ENCODE peak calls at places on chromosomes 7 and 10, in four cellular contexts. Y, O, G and D are unnamed samples.

GRCh38 chr10:15052121-15052520 is 8.4 kb downstream of the OLAH start:
- DNase-seq in Y (no peak), O (no peak), G (no peak), D (no peak)

GRCh38 chr10:104300736-104301292 is 31.8 kb downstream of the GSTO2 start:
- DNase-seq in Y (no peak), O (no peak), G (no peak), D (peak; percentile 27)

GRCh38 chr7:145016068-145016467 is 180.2 kb upstream of the TPK1 start:
- DNase-seq in Y (no peak), O (no peak), G (no peak), D (no peak)

GRCh38 chr7:7798510-7798909 is 80.1 kb upstream of the RPA3 start:
- DNase-seq in Y (no peak), O (no peak), G (no peak), D (no peak)

GRCh38 chr7:111255576-111255975 is 164.6 kb downstream of the LRRN3 start:
- DNase-seq in Y (no peak), O (no peak), G (no peak), D (no peak)

GRCh38 chr7:1368682-1369571 is 90.3 kb downstream of the MICALL2 start:
- DNase-seq in Y (no peak), O (peak; percentile 100), G (peak; percentile 10), D (peak; percentile 83)

GRCh38 chr7:88090671-88091070 is 129.2 kb downstream of the SRI start:
- DNase-seq in Y (no peak), O (no peak), G (no peak), D (no peak)

GRCh38 chr10:91296471-91296870 is 76.0 kb downstream of the PCGF5 start:
- DNase-seq in Y (no peak), O (no peak), G (peak; percentile 37), D (peak; percentile 25)

GRCh38 chr10:132665946-132666732 is 119.8 kb downstream of the NKX6-2 start:
- DNase-seq in Y (no peak), O (no peak), G (no peak), D (peak; percentile 82)

GRCh38 chr10:102208311-102209035 is 17.6 kb upstream of the ELOVL3 start:
- DNase-seq in Y (no peak), O (no peak), G (no peak), D (no peak)

GRCh38 chr10:52623761-52624160 is 148.8 kb downstream of the MBL2 start:
- DNase-seq in Y (no peak), O (no peak), G (no peak), D (no peak)

GRCh38 chr7:1458676-1459511 is at the start of gene MICALL2:
- DNase-seq in Y (no peak), O (peak; percentile 60), G (peak; percentile 49), D (peak; percentile 67)

GRCh38 chr10:6202098-6202683 is 541 bp upstream of the PFKFB3 start:
- DNase-seq in Y (no peak), O (peak; percentile 26), G (no peak), D (no peak)

GRCh38 chr10:5628798-5629788 is 37.3 kb downstream of the ASB13 start:
- DNase-seq in Y (no peak), O (no peak), G (no peak), D (no peak)

GRCh38 chr10:97320480-97321031 is 1.5 kb downstream of the FRAT1 start:
- DNase-seq in Y (no peak), O (no peak), G (no peak), D (no peak)

GRCh38 chr10:63221950-63222349 is 88.8 kb downstream of the NRBF2 start:
- DNase-seq in Y (no peak), O (no peak), G (no peak), D (no peak)

GRCh38 chr7:4113976-4114375 is 568.1 kb upstream of the FOXK1 start:
- DNase-seq in Y (no peak), O (no peak), G (no peak), D (no peak)

GRCh38 chr10:36450385-36450784 is 675.0 kb upstream of the ANKRD30A start:
- DNase-seq in Y (no peak), O (no peak), G (no peak), D (no peak)

GRCh38 chr7:16492513-16493062 is 27.1 kb upstream of the SOSTDC1 start:
- DNase-seq in Y (no peak), O (no peak), G (peak; percentile 90), D (no peak)

GRCh38 chr7:67788689-67789088 is 792.1 kb downstream of the TYW1 start:
- DNase-seq in Y (no peak), O (peak; percentile 23), G (no peak), D (peak; percentile 11)

GRCh38 chr10:104029528-104029875 is 56.2 kb downstream of the COL17A1 start:
- DNase-seq in Y (no peak), O (no peak), G (no peak), D (no peak)

DNA sequence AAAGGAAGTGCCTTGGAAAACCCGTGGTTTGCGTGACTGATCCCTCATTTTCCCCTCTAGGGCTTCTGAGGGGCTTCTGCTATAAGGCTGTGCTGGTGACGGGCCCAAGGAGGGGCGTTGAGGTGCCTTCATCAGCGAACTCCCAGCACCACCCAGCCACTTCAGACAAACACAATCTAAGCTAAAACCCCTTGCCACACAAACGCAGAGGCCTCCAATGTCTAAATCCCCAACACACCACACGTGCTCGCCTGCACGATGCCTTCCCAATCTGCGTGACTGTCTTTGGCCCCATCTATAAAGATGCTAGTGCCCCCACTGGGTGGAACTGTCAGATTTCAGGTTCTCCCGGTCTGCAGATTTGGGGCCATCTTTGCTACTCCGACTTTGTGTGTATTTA is 4.1 kb upstream of the GAD2 start:
- DNase-seq in Y (no peak), O (no peak), G (no peak), D (no peak)
- TF ChIP-seq ESRRA in Y (no peak), O (no peak), G (no peak), D (no peak)

GRCh38 chr7:130144632-130145171 is 60.5 kb downstream of the TMEM209 start:
- DNase-seq in Y (no peak), O (no peak), G (peak; percentile 33), D (peak; percentile 18)
- TF ChIP-seq BHLHE40 in Y (no peak), O (no peak), G (no peak), D (no peak)

GRCh38 chr10:116891208-116891607 is 41.9 kb downstream of the ENO4 start:
- DNase-seq in Y (no peak), O (no peak), G (no peak), D (no peak)
- H3K4me3 ChIP-seq in Y (no peak overlapping the region), O (no peak overlapping the region), G (no peak overlapping the region), D (no peak overlapping the region)

GRCh38 chr10:71292624-71293445 is 26.2 kb upstream of the SLC29A3 start:
- DNase-seq in Y (no peak), O (no peak), G (no peak), D (no peak)

GRCh38 chr10:71295641-71296040 is 23.4 kb upstream of the SLC29A3 start:
- DNase-seq in Y (no peak), O (no peak), G (no peak), D (no peak)

GRCh38 chr10:71294856-71295255 is 24.2 kb upstream of the SLC29A3 start:
- DNase-seq in Y (no peak), O (no peak), G (no peak), D (no peak)

GRCh38 chr10:71293446-71294090 is 25.5 kb upstream of the SLC29A3 start:
- DNase-seq in Y (no peak), O (no peak), G (no peak), D (no peak)

DNA sequence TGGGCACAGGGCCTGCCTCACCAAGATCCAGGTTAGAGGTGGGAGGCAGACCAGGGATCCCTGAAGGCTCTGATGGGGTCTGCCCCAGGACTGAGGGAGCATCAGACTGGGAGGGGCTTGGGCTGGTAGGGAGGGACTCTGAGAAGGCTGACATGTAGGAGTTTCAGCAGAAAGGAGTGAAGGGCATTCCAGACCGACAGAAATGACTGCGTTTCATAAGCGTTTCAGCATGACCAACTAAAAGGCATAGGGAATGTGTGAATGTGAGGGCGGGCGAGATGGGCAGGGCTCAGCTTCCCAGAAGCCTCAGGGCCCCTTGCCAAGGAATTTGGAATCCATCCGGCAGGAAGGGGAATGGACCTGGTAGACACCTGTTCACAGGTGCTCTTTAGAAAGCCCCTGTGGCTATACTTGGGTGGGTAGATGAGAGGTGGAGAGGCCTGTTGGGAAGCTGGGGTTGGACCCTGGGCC is 24.9 kb upstream of the SLC29A3 start:
- DNase-seq in Y (no peak), O (no peak), G (no peak), D (no peak)
- TF ChIP-seq ESRRA in Y (no peak), O (no peak), G (no peak), D (no peak)

GRCh38 chr10:114024876-114025609 is 18.6 kb upstream of the ADRB1 start:
- DNase-seq in Y (peak; percentile 86), O (no peak), G (no peak), D (peak; percentile 25)
- TF ChIP-seq BHLHE40 in Y (peak; percentile 44), O (no peak), G (no peak), D (no peak)

DNA sequence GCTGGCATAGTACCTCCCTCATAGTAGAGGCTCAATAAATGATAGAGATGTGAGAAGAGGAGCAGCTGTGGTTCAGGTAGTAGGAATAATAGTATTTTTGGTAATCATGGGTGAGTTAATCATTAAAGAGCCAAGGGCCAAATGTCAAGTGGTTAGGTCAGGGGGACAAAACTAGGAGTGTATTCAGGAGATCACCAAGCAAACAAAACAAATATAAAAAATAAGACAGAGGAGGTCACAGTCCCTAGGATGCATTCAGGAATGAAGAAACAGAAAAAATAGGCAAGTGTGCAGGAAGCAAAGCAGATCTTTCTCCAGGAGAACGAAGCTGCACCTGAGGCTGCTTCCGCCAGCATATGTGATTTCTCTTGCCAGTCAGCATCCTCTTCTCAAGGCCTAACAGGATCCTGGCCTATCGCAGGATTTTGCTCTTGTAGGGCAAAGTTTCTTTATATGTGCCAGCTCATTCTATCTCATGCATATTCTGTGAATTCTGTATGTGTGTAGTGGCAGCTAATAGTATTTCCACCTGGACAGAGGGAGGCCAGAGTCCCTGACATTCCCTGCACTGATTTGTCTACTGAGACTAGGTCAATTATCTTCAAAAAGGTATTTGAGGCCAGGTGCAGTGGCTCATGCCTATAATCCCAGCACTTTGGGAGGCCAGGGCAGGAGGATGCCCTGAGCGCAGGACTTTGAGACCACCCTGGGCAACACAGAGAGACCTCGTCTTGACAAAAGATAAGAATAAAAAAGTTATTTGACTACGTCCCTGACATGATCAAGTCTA is 82.7 kb downstream of the AKR1D1 start:
- DNase-seq in Y (no peak), O (no peak), G (peak; percentile 83), D (no peak)
- H3K4me3 ChIP-seq in Y (no peak overlapping the region), O (no peak overlapping the region), G (peak overlapping the region; percentile 9), D (no peak overlapping the region)